ENCODE peak calls at places on chromosomes 6 and 20, in nine cellular contexts. R is mammary epithelial cell; C is MM.1S; F is left lung; V is spleen; N is stomach; L is lower lobe of right lung; T is OCI-LY7; D is naive thymus-derived CD4-positive, alpha-beta T cell. E is an unnamed sample.

GRCh38 chr6:122788663-122789062 is 395 bp upstream of the SMPDL3A start:
- DNase-seq in L (no peak), F (no peak), C (no peak), R (no peak), V (no peak), N (no peak), D (no peak), T (no peak), E (no peak)

GRCh38 chr6:113172531-113172966 is 684.6 kb upstream of the MARCKS start:
- DNase-seq in F (no peak), N (no peak), L (no peak), D (no peak), C (no peak), T (no peak), V (no peak), R (no peak), E (no peak)

GRCh38 chr6:44386929-44387345 is 569 bp upstream of the CDC5L start:
- DNase-seq in C (no peak), N (no peak), F (no peak), R (peak; percentile 69), T (peak; percentile 13), L (no peak), D (no peak), V (no peak), E (no peak)

GRCh38 chr6:81194374-81194773 is 558.1 kb downstream of the TENT5A start:
- DNase-seq in L (no peak), D (no peak), C (no peak), F (no peak), R (no peak), V (no peak), T (no peak), N (no peak), E (no peak)

GRCh38 chr20:35661908-35662307 is 2.8 kb downstream of the CPNE1 start:
- DNase-seq in L (no peak), F (no peak), N (no peak), C (no peak), T (no peak), D (no peak), V (no peak), R (no peak), E (no peak)

GRCh38 chr6:21665436-21666199 is 72.1 kb downstream of the SOX4 start:
- DNase-seq in N (no peak), L (no peak), D (no peak), F (no peak), R (no peak), V (no peak), C (no peak), T (no peak), E (no peak)

GRCh38 chr6:1481326-1481725 is 92.0 kb downstream of the FOXF2 start:
- DNase-seq in C (no peak), V (no peak), F (no peak), D (no peak), L (no peak), T (no peak), R (peak; percentile 87), N (no peak), E (no peak)

GRCh38 chr6:170047813-170048212 is 243.1 kb downstream of the DLL1 start:
- DNase-seq in L (no peak), N (peak; percentile 17), F (no peak), R (no peak), C (no peak), T (no peak), D (no peak), V (peak; percentile 40), E (no peak)

GRCh38 chr6:158706369-158706982 is 56.6 kb downstream of the SYTL3 start:
- DNase-seq in N (peak; percentile 61), D (no peak), L (peak; percentile 62), R (peak; percentile 33), V (peak; percentile 58), T (peak; percentile 20), F (no peak), C (no peak), E (no peak)

GRCh38 chr6:72755752-72756151 is 133.9 kb downstream of the KCNQ5 start:
- DNase-seq in D (no peak), N (no peak), C (no peak), V (no peak), R (no peak), L (no peak), T (no peak), F (no peak), E (no peak)

GRCh38 chr20:53826597-53827291 is 233.1 kb upstream of the ZNF217 start:
- DNase-seq in D (no peak), V (peak; percentile 88), C (no peak), F (no peak), L (peak; percentile 57), R (no peak), N (no peak), T (peak; percentile 84), E (no peak)

GRCh38 chr6:130037207-130037811 is 18.9 kb downstream of the L3MBTL3 start:
- DNase-seq in L (no peak), D (peak; percentile 33), C (peak; percentile 18), V (no peak), F (no peak), T (peak; percentile 18), R (no peak), N (no peak), E (no peak)

GRCh38 chr6:140979642-140980091 is 1153.1 kb upstream of the GJE1 start:
- DNase-seq in V (no peak), F (no peak), N (no peak), R (peak; percentile 57), D (no peak), L (no peak), T (no peak), C (no peak), E (no peak)

GRCh38 chr6:108733706-108734105 is 114.5 kb upstream of the ARMC2 start:
- DNase-seq in N (no peak), D (no peak), F (no peak), R (no peak), V (no peak), T (peak; percentile 30), L (no peak), C (peak; percentile 90), E (no peak)

GRCh38 chr20:62165762-62166399 is 16.9 kb upstream of the MTG2 start:
- DNase-seq in T (no peak), N (no peak), V (peak; percentile 48), F (peak; percentile 74), L (no peak), D (no peak), R (no peak), C (no peak), E (no peak)

GRCh38 chr6:33610779-33611421 is 10.2 kb upstream of the ITPR3 start:
- DNase-seq in F (no peak), N (peak; percentile 78), C (no peak), D (no peak), R (peak; percentile 66), L (no peak), T (no peak), V (no peak), E (no peak)
- H3K27ac ChIP-seq in F (no peak overlapping the region), N (peak overlapping the region; percentile 59), C (no peak overlapping the region), D (no peak overlapping the region), R (no peak overlapping the region), L (peak overlapping the region; percentile 47), T (no peak overlapping the region), V (no peak overlapping the region), E (peak overlapping the region; percentile 69)

GRCh38 chr6:4404410-4404809 is 269.0 kb upstream of the ECI2 start:
- DNase-seq in T (no peak), C (no peak), L (no peak), R (no peak), V (no peak), N (no peak), F (no peak), D (no peak), E (no peak)

GRCh38 chr6:4401408-4402367 is 266.3 kb upstream of the ECI2 start:
- DNase-seq in D (no peak), N (no peak), R (no peak), C (no peak), F (no peak), T (no peak), V (no peak), L (no peak), E (no peak)

GRCh38 chr6:4402477-4402976 is 267.2 kb upstream of the ECI2 start:
- DNase-seq in N (no peak), C (no peak), F (no peak), V (no peak), T (no peak), R (peak; percentile 66), L (no peak), D (no peak), E (no peak)

GRCh38 chr6:4403828-4404227 is 268.5 kb upstream of the ECI2 start:
- DNase-seq in T (no peak), C (no peak), F (no peak), L (no peak), N (no peak), D (no peak), V (no peak), R (no peak), E (no peak)

GRCh38 chr6:4403023-4403752 is 267.8 kb upstream of the ECI2 start:
- DNase-seq in N (no peak), D (no peak), F (no peak), V (no peak), L (no peak), T (no peak), R (no peak), C (no peak), E (no peak)
- H3K27ac ChIP-seq in N (peak overlapping the region; percentile 52), D (no peak overlapping the region), F (no peak overlapping the region), V (peak overlapping the region; percentile 37), L (no peak overlapping the region), T (no peak overlapping the region), R (no peak overlapping the region), C (no peak overlapping the region), E (no peak overlapping the region)

GRCh38 chr6:30881987-30882763 is 2.1 kb upstream of the DDR1 start:
- DNase-seq in R (peak; percentile 45), F (no peak), D (no peak), C (no peak), N (no peak), L (no peak), V (no peak), T (peak; percentile 48), E (no peak)
- H3K27ac ChIP-seq in R (peak overlapping the region; percentile 95), F (peak overlapping the region; percentile 77), D (no peak overlapping the region), C (no peak overlapping the region), N (peak overlapping the region; percentile 92), L (peak overlapping the region; percentile 78), V (peak overlapping the region; percentile 86), T (peak overlapping the region; percentile 85), E (peak overlapping the region; percentile 85)

GRCh38 chr6:144152334-144152900 is 2.1 kb downstream of the STX11 start:
- DNase-seq in D (no peak), L (peak; percentile 66), R (peak; percentile 2), F (no peak), T (no peak), N (no peak), C (no peak), V (peak; percentile 80), E (no peak)

GRCh38 chr6:144149894-144150672 is at the start of gene STX11:
- DNase-seq in C (peak; percentile 62), D (peak; percentile 50), L (peak; percentile 89), T (peak; percentile 28), N (peak; percentile 67), V (peak; percentile 95), R (peak; percentile 59), F (peak; percentile 97), E (peak; percentile 91)

GRCh38 chr6:144150673-144151009 is 324 bp downstream of the STX11 start:
- DNase-seq in D (peak; percentile 49), N (no peak), R (peak; percentile 14), F (no peak), T (peak; percentile 11), C (peak; percentile 24), L (peak; percentile 66), V (peak; percentile 85), E (no peak)

GRCh38 chr6:144149558-144149893 is 791 bp upstream of the STX11 start:
- DNase-seq in C (no peak), D (no peak), T (no peak), L (peak; percentile 52), V (no peak), N (no peak), R (no peak), F (peak; percentile 74), E (no peak)

GRCh38 chr6:144151010-144151727 is 852 bp downstream of the STX11 start:
- DNase-seq in F (no peak), T (peak; percentile 5), L (peak; percentile 50), V (peak; percentile 77), R (peak; percentile 38), C (peak; percentile 49), D (peak; percentile 57), N (no peak), E (peak; percentile 88)
- H3K27ac ChIP-seq in F (peak overlapping the region; percentile 68), T (no peak overlapping the region), L (peak overlapping the region; percentile 92), V (peak overlapping the region; percentile 96), R (no peak overlapping the region), C (peak overlapping the region; percentile 88), D (peak overlapping the region; percentile 62), N (peak overlapping the region; percentile 64), E (peak overlapping the region; percentile 72)

E was measured in esophagus muscularis mucosa.